ENCODE peak calls at places on chromosomes 4 and X, in seven cellular contexts. One of them, this sample, is unnamed.

GRCh38 chr4:25830545-25830944 is 32.2 kb downstream of the SEL1L3 start:
- DNase-seq in pons: no peak
- DNase-seq in stimulated activated CD8-positive, alpha-beta memory T cell treated with anti-CD3 and anti-CD28 coated beads, Interleukin-7, amount 100 ng/mL, for 24 hours: no peak
- DNase-seq in natural killer cell treated with Interleukin-12 subunit alpha and Interleukin-12 subunit beta and Interleukin-15 and Interleukin-18, amount 100 ng/mL, for 72 hours: no peak
- DNase-seq in upper lobe of right lung: no peak
- DNase-seq in HCT116: no peak
- DNase-seq in AG20443: no peak
- DNase-seq in this sample: no peak

GRCh38 chr4:75494563-75494962 is 19.6 kb downstream of the RCHY1 start:
- DNase-seq in pons: peak
- DNase-seq in stimulated activated CD8-positive, alpha-beta memory T cell treated with anti-CD3 and anti-CD28 coated beads, Interleukin-7, amount 100 ng/mL, for 24 hours: no peak
- DNase-seq in natural killer cell treated with Interleukin-12 subunit alpha and Interleukin-12 subunit beta and Interleukin-15 and Interleukin-18, amount 100 ng/mL, for 72 hours: no peak
- DNase-seq in upper lobe of right lung: no peak
- DNase-seq in HCT116: no peak
- DNase-seq in AG20443: peak
- DNase-seq in this sample: no peak

GRCh38 chr4:158814636-158815035 is 45.8 kb downstream of the FNIP2 start:
- DNase-seq in pons: no peak
- DNase-seq in stimulated activated CD8-positive, alpha-beta memory T cell treated with anti-CD3 and anti-CD28 coated beads, Interleukin-7, amount 100 ng/mL, for 24 hours: no peak
- DNase-seq in natural killer cell treated with Interleukin-12 subunit alpha and Interleukin-12 subunit beta and Interleukin-15 and Interleukin-18, amount 100 ng/mL, for 72 hours: no peak
- DNase-seq in upper lobe of right lung: no peak
- DNase-seq in HCT116: no peak
- DNase-seq in AG20443: peak
- DNase-seq in this sample: no peak

GRCh38 chr4:37631551-37631950 is 54.6 kb downstream of the RELL1 start:
- DNase-seq in pons: no peak
- DNase-seq in stimulated activated CD8-positive, alpha-beta memory T cell treated with anti-CD3 and anti-CD28 coated beads, Interleukin-7, amount 100 ng/mL, for 24 hours: no peak
- DNase-seq in natural killer cell treated with Interleukin-12 subunit alpha and Interleukin-12 subunit beta and Interleukin-15 and Interleukin-18, amount 100 ng/mL, for 72 hours: no peak
- DNase-seq in upper lobe of right lung: no peak
- DNase-seq in HCT116: no peak
- DNase-seq in AG20443: peak
- DNase-seq in this sample: no peak

GRCh38 chr4:2649604-2650114 is 106.5 kb downstream of the TNIP2 start:
- DNase-seq in pons: no peak
- DNase-seq in stimulated activated CD8-positive, alpha-beta memory T cell treated with anti-CD3 and anti-CD28 coated beads, Interleukin-7, amount 100 ng/mL, for 24 hours: no peak
- DNase-seq in natural killer cell treated with Interleukin-12 subunit alpha and Interleukin-12 subunit beta and Interleukin-15 and Interleukin-18, amount 100 ng/mL, for 72 hours: no peak
- DNase-seq in upper lobe of right lung: peak
- DNase-seq in HCT116: no peak
- DNase-seq in AG20443: no peak
- DNase-seq in this sample: no peak

GRCh38 chr4:96729641-96730040 is 889.7 kb downstream of the PDHA2 start:
- DNase-seq in pons: peak
- DNase-seq in stimulated activated CD8-positive, alpha-beta memory T cell treated with anti-CD3 and anti-CD28 coated beads, Interleukin-7, amount 100 ng/mL, for 24 hours: no peak
- DNase-seq in natural killer cell treated with Interleukin-12 subunit alpha and Interleukin-12 subunit beta and Interleukin-15 and Interleukin-18, amount 100 ng/mL, for 72 hours: no peak
- DNase-seq in upper lobe of right lung: no peak
- DNase-seq in HCT116: no peak
- DNase-seq in AG20443: no peak
- DNase-seq in this sample: no peak

GRCh38 chr4:70570796-70571195 is 21.3 kb upstream of the AMBN start:
- DNase-seq in pons: no peak
- DNase-seq in stimulated activated CD8-positive, alpha-beta memory T cell treated with anti-CD3 and anti-CD28 coated beads, Interleukin-7, amount 100 ng/mL, for 24 hours: no peak
- DNase-seq in natural killer cell treated with Interleukin-12 subunit alpha and Interleukin-12 subunit beta and Interleukin-15 and Interleukin-18, amount 100 ng/mL, for 72 hours: no peak
- DNase-seq in upper lobe of right lung: no peak
- DNase-seq in HCT116: no peak
- DNase-seq in AG20443: no peak
- DNase-seq in this sample: no peak

GRCh38 chr4:89000844-89001360 is 56.1 kb downstream of the FAM13A start:
- DNase-seq in pons: no peak
- DNase-seq in stimulated activated CD8-positive, alpha-beta memory T cell treated with anti-CD3 and anti-CD28 coated beads, Interleukin-7, amount 100 ng/mL, for 24 hours: no peak
- DNase-seq in natural killer cell treated with Interleukin-12 subunit alpha and Interleukin-12 subunit beta and Interleukin-15 and Interleukin-18, amount 100 ng/mL, for 72 hours: no peak
- DNase-seq in upper lobe of right lung: no peak
- DNase-seq in HCT116: no peak
- DNase-seq in AG20443: no peak
- DNase-seq in this sample: no peak

GRCh38 chr4:83546796-83547195 is 10.9 kb downstream of the GPAT3 start:
- DNase-seq in pons: no peak
- DNase-seq in stimulated activated CD8-positive, alpha-beta memory T cell treated with anti-CD3 and anti-CD28 coated beads, Interleukin-7, amount 100 ng/mL, for 24 hours: no peak
- DNase-seq in natural killer cell treated with Interleukin-12 subunit alpha and Interleukin-12 subunit beta and Interleukin-15 and Interleukin-18, amount 100 ng/mL, for 72 hours: no peak
- DNase-seq in upper lobe of right lung: no peak
- DNase-seq in HCT116: no peak
- DNase-seq in AG20443: peak
- DNase-seq in this sample: no peak

GRCh38 chrX:115402299-115402698 is 112.8 kb downstream of the LUZP4 start:
- DNase-seq in pons: no peak
- DNase-seq in stimulated activated CD8-positive, alpha-beta memory T cell treated with anti-CD3 and anti-CD28 coated beads, Interleukin-7, amount 100 ng/mL, for 24 hours: no peak
- DNase-seq in natural killer cell treated with Interleukin-12 subunit alpha and Interleukin-12 subunit beta and Interleukin-15 and Interleukin-18, amount 100 ng/mL, for 72 hours: no peak
- DNase-seq in upper lobe of right lung: no peak
- DNase-seq in HCT116: no peak
- DNase-seq in AG20443: no peak
- DNase-seq in this sample: no peak

GRCh38 chr4:41681054-41681453 is 67.5 kb downstream of the PHOX2B start:
- DNase-seq in pons: no peak
- DNase-seq in stimulated activated CD8-positive, alpha-beta memory T cell treated with anti-CD3 and anti-CD28 coated beads, Interleukin-7, amount 100 ng/mL, for 24 hours: no peak
- DNase-seq in natural killer cell treated with Interleukin-12 subunit alpha and Interleukin-12 subunit beta and Interleukin-15 and Interleukin-18, amount 100 ng/mL, for 72 hours: no peak
- DNase-seq in upper lobe of right lung: no peak
- DNase-seq in HCT116: no peak
- DNase-seq in AG20443: no peak
- DNase-seq in this sample: no peak

GRCh38 chrX:123013141-123013540 is 170.9 kb upstream of the GRIA3 start:
- DNase-seq in pons: no peak
- DNase-seq in stimulated activated CD8-positive, alpha-beta memory T cell treated with anti-CD3 and anti-CD28 coated beads, Interleukin-7, amount 100 ng/mL, for 24 hours: no peak
- DNase-seq in natural killer cell treated with Interleukin-12 subunit alpha and Interleukin-12 subunit beta and Interleukin-15 and Interleukin-18, amount 100 ng/mL, for 72 hours: no peak
- DNase-seq in upper lobe of right lung: no peak
- DNase-seq in HCT116: no peak
- DNase-seq in AG20443: no peak
- DNase-seq in this sample: no peak

GRCh38 chrX:120286733-120287512 is 24.3 kb downstream of the TMEM255A start:
- DNase-seq in pons: no peak
- DNase-seq in stimulated activated CD8-positive, alpha-beta memory T cell treated with anti-CD3 and anti-CD28 coated beads, Interleukin-7, amount 100 ng/mL, for 24 hours: no peak
- DNase-seq in natural killer cell treated with Interleukin-12 subunit alpha and Interleukin-12 subunit beta and Interleukin-15 and Interleukin-18, amount 100 ng/mL, for 72 hours: no peak
- DNase-seq in upper lobe of right lung: no peak
- DNase-seq in HCT116: no peak
- DNase-seq in AG20443: no peak
- DNase-seq in this sample: no peak

GRCh38 chr4:51932261-51932660 is 87.9 kb downstream of the LRRC66 start:
- DNase-seq in pons: no peak
- DNase-seq in stimulated activated CD8-positive, alpha-beta memory T cell treated with anti-CD3 and anti-CD28 coated beads, Interleukin-7, amount 100 ng/mL, for 24 hours: no peak
- DNase-seq in natural killer cell treated with Interleukin-12 subunit alpha and Interleukin-12 subunit beta and Interleukin-15 and Interleukin-18, amount 100 ng/mL, for 72 hours: no peak
- DNase-seq in upper lobe of right lung: no peak
- DNase-seq in HCT116: no peak
- DNase-seq in AG20443: peak
- DNase-seq in this sample: no peak

GRCh38 chr4:148443550-148444295 is 1.5 kb upstream of the NR3C2 start:
- DNase-seq in pons: no peak
- DNase-seq in stimulated activated CD8-positive, alpha-beta memory T cell treated with anti-CD3 and anti-CD28 coated beads, Interleukin-7, amount 100 ng/mL, for 24 hours: no peak
- DNase-seq in natural killer cell treated with Interleukin-12 subunit alpha and Interleukin-12 subunit beta and Interleukin-15 and Interleukin-18, amount 100 ng/mL, for 72 hours: no peak
- DNase-seq in upper lobe of right lung: peak
- DNase-seq in HCT116: no peak
- DNase-seq in AG20443: peak
- DNase-seq in this sample: no peak

GRCh38 chr4:96183630-96184029 is 343.7 kb downstream of the PDHA2 start:
- DNase-seq in pons: no peak
- DNase-seq in stimulated activated CD8-positive, alpha-beta memory T cell treated with anti-CD3 and anti-CD28 coated beads, Interleukin-7, amount 100 ng/mL, for 24 hours: no peak
- DNase-seq in natural killer cell treated with Interleukin-12 subunit alpha and Interleukin-12 subunit beta and Interleukin-15 and Interleukin-18, amount 100 ng/mL, for 72 hours: no peak
- DNase-seq in upper lobe of right lung: no peak
- DNase-seq in HCT116: no peak
- DNase-seq in AG20443: no peak
- DNase-seq in this sample: no peak

GRCh38 chr4:1305781-1306455 is 16.2 kb downstream of the MAEA start:
- DNase-seq in pons: no peak
- DNase-seq in stimulated activated CD8-positive, alpha-beta memory T cell treated with anti-CD3 and anti-CD28 coated beads, Interleukin-7, amount 100 ng/mL, for 24 hours: no peak
- DNase-seq in natural killer cell treated with Interleukin-12 subunit alpha and Interleukin-12 subunit beta and Interleukin-15 and Interleukin-18, amount 100 ng/mL, for 72 hours: no peak
- DNase-seq in upper lobe of right lung: no peak
- DNase-seq in HCT116: peak
- DNase-seq in AG20443: no peak
- DNase-seq in this sample: no peak

GRCh38 chrX:124421898-124422622 is 75.7 kb downstream of the SH2D1A start:
- DNase-seq in pons: no peak
- DNase-seq in stimulated activated CD8-positive, alpha-beta memory T cell treated with anti-CD3 and anti-CD28 coated beads, Interleukin-7, amount 100 ng/mL, for 24 hours: no peak
- DNase-seq in natural killer cell treated with Interleukin-12 subunit alpha and Interleukin-12 subunit beta and Interleukin-15 and Interleukin-18, amount 100 ng/mL, for 72 hours: no peak
- DNase-seq in upper lobe of right lung: no peak
- DNase-seq in HCT116: no peak
- DNase-seq in AG20443: no peak
- DNase-seq in this sample: no peak

GRCh38 chr4:70158576-70158975 is 4.5 kb downstream of the PRR27 start:
- DNase-seq in pons: no peak
- DNase-seq in stimulated activated CD8-positive, alpha-beta memory T cell treated with anti-CD3 and anti-CD28 coated beads, Interleukin-7, amount 100 ng/mL, for 24 hours: no peak
- DNase-seq in natural killer cell treated with Interleukin-12 subunit alpha and Interleukin-12 subunit beta and Interleukin-15 and Interleukin-18, amount 100 ng/mL, for 72 hours: no peak
- DNase-seq in upper lobe of right lung: peak
- DNase-seq in HCT116: no peak
- DNase-seq in AG20443: no peak
- DNase-seq in this sample: no peak

GRCh38 chr4:56570041-56570440 is 64.5 kb downstream of the ARL9 start:
- DNase-seq in pons: no peak
- DNase-seq in stimulated activated CD8-positive, alpha-beta memory T cell treated with anti-CD3 and anti-CD28 coated beads, Interleukin-7, amount 100 ng/mL, for 24 hours: no peak
- DNase-seq in natural killer cell treated with Interleukin-12 subunit alpha and Interleukin-12 subunit beta and Interleukin-15 and Interleukin-18, amount 100 ng/mL, for 72 hours: no peak
- DNase-seq in upper lobe of right lung: no peak
- DNase-seq in HCT116: no peak
- DNase-seq in AG20443: no peak
- DNase-seq in this sample: no peak

GRCh38 chr4:158949094-158949493 is 153.8 kb upstream of the RAPGEF2 start:
- DNase-seq in pons: no peak
- DNase-seq in stimulated activated CD8-positive, alpha-beta memory T cell treated with anti-CD3 and anti-CD28 coated beads, Interleukin-7, amount 100 ng/mL, for 24 hours: no peak
- DNase-seq in natural killer cell treated with Interleukin-12 subunit alpha and Interleukin-12 subunit beta and Interleukin-15 and Interleukin-18, amount 100 ng/mL, for 72 hours: no peak
- DNase-seq in upper lobe of right lung: no peak
- DNase-seq in HCT116: no peak
- DNase-seq in AG20443: peak
- DNase-seq in this sample: no peak

GRCh38 chrX:3181846-3182245 is 140.6 kb downstream of the ARSF start:
- DNase-seq in pons: no peak
- DNase-seq in stimulated activated CD8-positive, alpha-beta memory T cell treated with anti-CD3 and anti-CD28 coated beads, Interleukin-7, amount 100 ng/mL, for 24 hours: no peak
- DNase-seq in natural killer cell treated with Interleukin-12 subunit alpha and Interleukin-12 subunit beta and Interleukin-15 and Interleukin-18, amount 100 ng/mL, for 72 hours: no peak
- DNase-seq in upper lobe of right lung: no peak
- DNase-seq in HCT116: no peak
- DNase-seq in AG20443: no peak
- DNase-seq in this sample: no peak

GRCh38 chr4:89006307-89006706 is 50.7 kb downstream of the FAM13A start:
- DNase-seq in pons: no peak
- DNase-seq in stimulated activated CD8-positive, alpha-beta memory T cell treated with anti-CD3 and anti-CD28 coated beads, Interleukin-7, amount 100 ng/mL, for 24 hours: no peak
- DNase-seq in natural killer cell treated with Interleukin-12 subunit alpha and Interleukin-12 subunit beta and Interleukin-15 and Interleukin-18, amount 100 ng/mL, for 72 hours: no peak
- DNase-seq in upper lobe of right lung: no peak
- DNase-seq in HCT116: no peak
- DNase-seq in AG20443: no peak
- DNase-seq in this sample: no peak

This sample was measured in GM18507.